ENCODE peak calls at places on chromosomes 3 and 15, in eight cellular contexts. I is brain microvascular endothelial cell, G is bronchial epithelial cell, E is cardiac fibroblast, X is sciatic nerve, H is HTR-8/SVneo, S is AG04449, L is mammary epithelial cell. M is an unnamed sample.

GRCh38 chr3:64290864-64291263 is 65.6 kb upstream of the PRICKLE2 start:
- DNase-seq in I (no peak), G (peak), E (peak), X (no peak), H (no peak), S (no peak), L (peak), M (no peak)

GRCh38 chr15:51332211-51333147 is 5.9 kb downstream of the CYP19A1 start:
- DNase-seq in I (no peak), G (peak), E (peak), X (no peak), H (no peak), S (no peak), L (peak), M (no peak)

GRCh38 chr3:196942915-196943277 is 568 bp upstream of the NCBP2 start:
- DNase-seq in I (no peak), G (peak), E (peak), X (no peak), H (peak), S (no peak), L (peak), M (no peak)

GRCh38 chr3:17424137-17424536 is 318.3 kb downstream of the TBC1D5 start:
- DNase-seq in I (no peak), G (no peak), E (peak), X (no peak), H (no peak), S (no peak), L (no peak), M (no peak)

GRCh38 chr15:82808634-82809041 is 790 bp upstream of the WHAMM start:
- DNase-seq in I (no peak), G (no peak), E (no peak), X (no peak), H (no peak), S (no peak), L (no peak), M (no peak)

GRCh38 chr3:185846041-185846440 is 21.2 kb upstream of the IGF2BP2 start:
- DNase-seq in I (no peak), G (no peak), E (peak), X (no peak), H (no peak), S (no peak), L (no peak), M (no peak)

GRCh38 chr3:98501863-98502262 is 4.4 kb downstream of the OR5K2 start:
- DNase-seq in I (no peak), G (peak), E (no peak), X (no peak), H (no peak), S (no peak), L (no peak), M (no peak)

GRCh38 chr3:134601539-134602439 is 49.0 kb downstream of the KY start:
- DNase-seq in I (peak), G (no peak), E (peak), X (no peak), H (no peak), S (no peak), L (no peak), M (peak)

GRCh38 chr15:52481915-52482314 is 46.8 kb downstream of the MYO5A start:
- DNase-seq in I (peak), G (peak), E (peak), X (no peak), H (no peak), S (peak), L (peak), M (peak)

GRCh38 chr3:27628029-27628750 is 93.9 kb downstream of the EOMES start:
- DNase-seq in I (no peak), G (peak), E (no peak), X (no peak), H (no peak), S (no peak), L (no peak), M (no peak)

GRCh38 chr3:143330316-143330868 is 210.8 kb downstream of the CHST2 start:
- DNase-seq in I (no peak), G (no peak), E (no peak), X (no peak), H (no peak), S (no peak), L (no peak), M (no peak)

GRCh38 chr3:123287962-123288302 is 86.2 kb downstream of the SEC22A start:
- DNase-seq in I (no peak), G (no peak), E (no peak), X (no peak), H (no peak), S (no peak), L (no peak), M (no peak)

GRCh38 chr3:27467545-27467944 is 16.6 kb downstream of the SLC4A7 start:
- DNase-seq in I (no peak), G (peak), E (peak), X (no peak), H (peak), S (no peak), L (peak), M (no peak)

GRCh38 chr15:89690276-89691218 is at the start of the genes PEX11A and WDR93:
- DNase-seq in I (peak), G (peak), E (peak), X (peak), H (peak), S (no peak), L (peak), M (peak)

GRCh38 chr3:13937131-13937530 is 57.3 kb upstream of the WNT7A start:
- DNase-seq in I (no peak), G (no peak), E (no peak), X (no peak), H (no peak), S (no peak), L (no peak), M (no peak)

GRCh38 chr3:18024715-18025114 is 282.3 kb upstream of the TBC1D5 start:
- DNase-seq in I (no peak), G (no peak), E (no peak), X (no peak), H (no peak), S (no peak), L (no peak), M (no peak)

GRCh38 chr3:60291115-60291514 is 960.1 kb downstream of the FHIT start:
- DNase-seq in I (no peak), G (no peak), E (no peak), X (no peak), H (no peak), S (no peak), L (no peak), M (no peak)

GRCh38 chr15:63833246-63833696 is 477 bp downstream of the HERC1 start:
- DNase-seq in I (no peak), G (no peak), E (peak), X (peak), H (peak), S (no peak), L (peak), M (no peak)

M was measured in AG04450.